ENCODE peak calls at places on chromosomes 7 and 10, in ten cellular contexts. R is sigmoid colon; Z is pancreas; F is IMR-90; M is DND-41; U is HCT116; T is CD8-positive, alpha-beta T cell; K is tibial artery; Y is tibial nerve; G is A549. I is an unnamed sample.

GRCh38 chr7:129110575-129111376 is 33.7 kb upstream of the TSPAN33 start:
- DNase-seq in R (no peak), Z (no peak), M (no peak), F (no peak), K (no peak), T (no peak), G (no peak), U (no peak), Y (no peak), I (no peak)

GRCh38 chr7:137953692-137954470 is 48.0 kb downstream of the CREB3L2 start:
- DNase-seq in Y (no peak), M (no peak), K (no peak), R (no peak), G (peak; percentile 89), T (no peak), Z (no peak), U (peak; percentile 27), F (peak; percentile 84), I (no peak)

GRCh38 chr10:51109821-51110533 is 35.7 kb downstream of the PRKG1 start:
- DNase-seq in M (no peak), T (no peak), K (no peak), Z (no peak), U (no peak), F (peak; percentile 85), Y (no peak), R (no peak), G (no peak), I (no peak)

GRCh38 chr10:51640120-51640819 is 59.1 kb downstream of the CSTF2T start:
- DNase-seq in U (no peak), Y (no peak), T (no peak), M (no peak), R (no peak), Z (no peak), K (no peak), F (no peak), G (no peak), I (no peak)

GRCh38 chr7:95845007-95845406 is 72.7 kb downstream of the DYNC1I1 start:
- DNase-seq in Y (no peak), U (no peak), T (no peak), F (no peak), M (no peak), G (no peak), R (no peak), Z (no peak), K (no peak), I (no peak)

GRCh38 chr7:130345106-130345505 is 490 bp downstream of the CPA5 start:
- DNase-seq in R (no peak), U (no peak), Y (no peak), Z (no peak), F (no peak), G (no peak), T (no peak), K (no peak), M (no peak), I (no peak)

GRCh38 chr10:88851706-88852105 is at the start of gene ANKRD22:
- DNase-seq in K (no peak), Y (no peak), U (peak; percentile 84), F (peak; percentile 75), M (no peak), R (no peak), T (no peak), G (peak; percentile 25), Z (peak; percentile 28), I (no peak)

GRCh38 chr7:25597881-25598456 is 369.7 kb upstream of the NPVF start:
- DNase-seq in G (no peak), Y (no peak), U (no peak), K (peak; percentile 78), T (no peak), F (no peak), M (no peak), Z (peak; percentile 78), R (no peak), I (no peak)

GRCh38 chr7:99489235-99489634 is 10.8 kb downstream of the ZNF394 start:
- DNase-seq in G (no peak), K (no peak), R (peak; percentile 48), Y (no peak), T (no peak), M (no peak), Z (peak; percentile 6), F (no peak), U (no peak), I (no peak)
- TF ChIP-seq CTCF in G (no peak), K (no peak), R (no peak), Y (no peak), T (no peak), M (peak; percentile 23), Z (no peak), F (no peak), U (no peak), I (no peak)

GRCh38 chr10:124710266-124710881 is 33.8 kb downstream of the FAM53B start:
- DNase-seq in G (no peak), K (no peak), T (no peak), F (no peak), Y (no peak), M (no peak), U (no peak), R (no peak), Z (no peak), I (no peak)

GRCh38 chr10:124711145-124711544 is 33.0 kb downstream of the FAM53B start:
- DNase-seq in U (no peak), T (no peak), M (no peak), Y (no peak), R (no peak), G (no peak), K (no peak), Z (no peak), F (no peak), I (no peak)

GRCh38 chr10:124715479-124715878 is 28.7 kb downstream of the FAM53B start:
- DNase-seq in Y (no peak), T (no peak), F (no peak), R (no peak), U (no peak), M (no peak), K (no peak), Z (no peak), G (no peak), I (no peak)

GRCh38 chr10:124712704-124713407 is 31.3 kb downstream of the FAM53B start:
- DNase-seq in T (no peak), M (no peak), U (no peak), F (no peak), G (no peak), Z (no peak), K (no peak), Y (no peak), R (no peak), I (no peak)

GRCh38 chr10:124713679-124714298 is 30.4 kb downstream of the FAM53B start:
- DNase-seq in F (no peak), R (no peak), U (no peak), M (no peak), T (no peak), Z (no peak), K (no peak), Y (no peak), G (no peak), I (no peak)
- H3K27ac ChIP-seq in F (no peak overlapping the region), R (no peak overlapping the region), U (no peak overlapping the region), M (no peak overlapping the region), T (no peak overlapping the region), Z (no peak overlapping the region), K (no peak overlapping the region), Y (peak overlapping the region; percentile 91), G (no peak overlapping the region), I (no peak overlapping the region)

GRCh38 chr7:157930926-157931466 is 594.2 kb downstream of the DNAJB6 start:
- DNase-seq in F (no peak), Y (no peak), R (no peak), M (no peak), K (no peak), Z (no peak), T (no peak), G (no peak), U (no peak), I (no peak)

GRCh38 chr7:157930441-157930840 is 593.6 kb downstream of the DNAJB6 start:
- DNase-seq in K (no peak), M (no peak), Y (no peak), Z (no peak), T (no peak), U (no peak), F (no peak), R (no peak), G (no peak), I (no peak)

GRCh38 chr7:157928808-157929425 is 592.1 kb downstream of the DNAJB6 start:
- DNase-seq in Y (no peak), R (no peak), Z (no peak), K (no peak), T (no peak), M (no peak), U (no peak), F (no peak), G (no peak), I (no peak)

GRCh38 chr7:157929671-157930070 is 592.9 kb downstream of the DNAJB6 start:
- DNase-seq in Z (no peak), R (no peak), T (no peak), U (no peak), M (no peak), G (no peak), Y (no peak), F (no peak), K (no peak), I (no peak)

DNA sequence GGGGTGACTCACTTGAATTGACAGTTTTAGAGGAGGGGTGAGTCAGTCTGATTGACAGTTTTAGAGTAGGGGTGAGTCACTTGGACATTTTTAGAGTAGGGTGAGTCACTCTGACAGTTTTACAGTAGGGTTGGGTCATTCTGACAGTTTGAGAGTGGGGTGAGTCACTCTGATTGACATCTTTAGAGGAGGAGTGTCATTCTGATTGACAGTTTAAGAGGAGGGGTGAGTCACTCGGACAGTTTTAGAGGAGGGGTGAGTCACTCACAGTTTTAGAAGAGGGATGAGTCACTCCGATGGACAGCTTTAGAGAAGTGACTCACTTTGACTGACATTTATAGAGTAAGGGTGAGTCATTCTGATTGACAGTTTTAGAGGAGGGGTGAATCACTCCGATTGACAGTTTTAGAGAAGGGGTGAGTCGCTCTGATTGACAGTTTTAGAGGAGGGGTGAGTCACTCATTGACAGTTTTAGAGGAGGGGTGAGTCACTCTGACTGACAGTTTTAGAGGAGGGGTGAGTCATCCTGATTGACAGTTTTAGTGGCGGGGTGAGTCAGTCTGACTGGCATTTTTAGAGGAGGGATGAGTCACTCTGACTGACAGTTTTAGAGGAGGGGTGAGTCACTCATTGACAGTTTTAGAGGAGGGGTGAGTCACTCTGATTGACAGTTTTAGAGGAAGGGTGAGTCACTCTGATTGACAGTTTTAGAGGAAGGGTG is 595.9 kb downstream of the DNAJB6 start:
- DNase-seq in G (no peak), Z (no peak), U (peak; percentile 90), M (no peak), T (no peak), Y (no peak), K (no peak), F (no peak), R (no peak), I (no peak)
- H3K9me3 ChIP-seq in G (peaks cover 14% of the 10 kb centered on the region), Z (no peaks in the 10 kb centered on the region), U (no peaks in the 10 kb centered on the region), M (no peaks in the 10 kb centered on the region), T (no peaks in the 10 kb centered on the region), Y (no peaks in the 10 kb centered on the region), K (peaks cover 9% of the 10 kb centered on the region), F (peaks cover 61% of the 10 kb centered on the region), R (no peaks in the 10 kb centered on the region), I (no peaks in the 10 kb centered on the region)

DNA sequence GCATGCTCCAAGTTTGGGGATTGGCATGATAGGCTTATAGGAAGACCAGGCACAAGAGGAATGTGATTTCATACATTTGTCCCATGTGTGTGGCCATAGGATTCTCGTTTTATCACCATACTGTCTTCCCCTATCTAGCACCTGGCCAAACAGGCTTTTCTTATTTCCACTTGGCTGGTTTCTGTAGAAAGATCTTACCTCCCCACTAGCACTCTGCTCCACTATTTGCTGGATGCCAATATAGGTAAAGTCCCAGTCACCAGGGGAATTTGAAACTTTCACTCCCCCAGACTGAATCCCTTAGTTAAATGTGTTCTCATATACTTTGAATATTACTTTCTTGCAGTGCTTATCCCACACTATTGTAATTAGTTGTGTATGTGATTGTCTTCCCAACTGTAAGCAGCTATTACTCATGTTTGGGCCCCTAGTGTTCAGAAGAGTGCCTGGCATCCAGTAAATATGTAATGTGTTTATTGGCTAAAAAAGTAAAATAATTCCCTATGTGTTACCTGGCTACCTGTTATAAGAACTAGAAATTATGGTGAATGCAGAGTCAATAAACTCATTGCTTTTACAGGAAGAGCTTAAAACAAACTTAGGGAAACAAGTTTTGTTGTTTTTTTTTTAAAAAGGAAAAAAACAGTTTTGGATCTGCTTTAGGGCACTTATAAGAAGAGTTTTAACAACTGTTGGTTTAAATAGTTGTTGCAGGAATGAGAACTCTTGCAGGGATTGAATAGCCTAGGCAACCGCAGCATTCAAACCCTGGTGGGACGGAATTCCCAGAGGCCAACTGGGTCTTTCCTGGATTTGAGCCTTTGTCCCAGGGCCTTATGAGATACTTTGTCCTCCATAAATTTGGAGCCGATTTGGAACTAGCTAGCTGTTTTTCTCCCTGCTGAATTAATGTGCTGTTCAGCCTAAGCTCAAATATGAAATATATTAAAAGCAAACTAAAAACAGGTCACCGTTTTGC is 109.2 kb downstream of the LRMDA start:
- DNase-seq in M (no peak), T (no peak), Y (no peak), F (no peak), K (no peak), R (no peak), G (no peak), Z (no peak), U (no peak), I (no peak)
- TF ChIP-seq CTCF in M (no peak), T (no peak), Y (no peak), F (no peak), K (no peak), R (no peak), G (no peak), Z (no peak), U (peak; percentile 43), I (no peak)